ENCODE peak calls at places on chromosomes 5 and 9, in nine cellular contexts. H is SK-MEL-5; N is NCI-H1092 treated with DMSO at 0.1 percent for 48 hours; Z is activated CD4-positive, alpha-beta T cell treated with anti-CD3 and anti-CD28 coated beads, Interleukin-2, amount 50 U/mL, for 24 hours; C is left lobe of liver; P is activated naive CD8-positive, alpha-beta T cell treated with anti-CD3 and anti-CD28 coated beads, Interleukin-2, amount 50 U/mL, for 24 hours; K is PC-3; M is A549; I is caudate nucleus. Y is an unnamed sample.

GRCh38 chr9:4640027-4640426 is 22.1 kb upstream of the PLPP6 start:
- DNase-seq in C (no peak), I (no peak), Z (no peak), P (peak; percentile 54), K (peak; percentile 27), N (peak; percentile 56), M (no peak), H (peak; percentile 33), Y (peak; percentile 39)

GRCh38 chr5:173051746-173052145 is 4.4 kb upstream of the CREBRF start:
- DNase-seq in C (no peak), H (no peak), Z (no peak), I (no peak), M (no peak), K (peak; percentile 49), N (no peak), P (no peak), Y (no peak)

GRCh38 chr5:40464461-40464860 is 215.3 kb upstream of the PTGER4 start:
- DNase-seq in I (no peak), H (no peak), Z (no peak), K (peak; percentile 78), M (no peak), N (no peak), C (no peak), P (no peak), Y (no peak)

GRCh38 chr9:116464987-116465571 is 222.0 kb upstream of the TRIM32 start:
- DNase-seq in H (no peak), M (no peak), N (no peak), C (no peak), I (no peak), Z (no peak), K (no peak), P (no peak), Y (no peak)

GRCh38 chr5:52922384-52922783 is 66.8 kb upstream of the ITGA2 start:
- DNase-seq in C (no peak), N (no peak), M (peak; percentile 7), P (no peak), Z (no peak), K (peak; percentile 96), H (peak; percentile 58), I (no peak), Y (peak; percentile 86)

GRCh38 chr9:33785914-33786313 is 9.4 kb upstream of the PRSS3 start:
- DNase-seq in K (no peak), M (no peak), H (peak; percentile 52), P (no peak), N (peak; percentile 17), I (no peak), Z (no peak), C (no peak), Y (no peak)

GRCh38 chr9:120918931-120919638 is 7.5 kb downstream of the TRAF1 start:
- DNase-seq in I (no peak), K (no peak), H (peak; percentile 84), C (no peak), N (no peak), P (no peak), M (no peak), Z (no peak), Y (no peak)

GRCh38 chr5:12316812-12317211 is 412.6 kb upstream of the CTNND2 start:
- DNase-seq in Z (no peak), N (no peak), P (no peak), C (no peak), K (peak; percentile 55), H (no peak), M (no peak), I (no peak), Y (no peak)

GRCh38 chr5:62354028-62354874 is 48.2 kb downstream of the KIF2A start:
- DNase-seq in M (peak; percentile 42), P (no peak), I (no peak), Z (no peak), C (no peak), K (peak; percentile 74), N (peak; percentile 4), H (peak; percentile 72), Y (peak; percentile 76)

GRCh38 chr5:172713113-172713808 is 57.7 kb downstream of the DUSP1 start:
- DNase-seq in C (peak; percentile 73), P (peak; percentile 81), H (peak; percentile 42), M (peak; percentile 62), N (peak; percentile 4), Z (peak; percentile 60), I (peak; percentile 15), K (peak; percentile 48), Y (no peak)

GRCh38 chr5:170269579-170269978 is 28.0 kb downstream of the LCP2 start:
- DNase-seq in K (peak; percentile 51), I (no peak), M (no peak), C (no peak), P (peak; percentile 58), Z (no peak), N (no peak), H (no peak), Y (peak; percentile 57)

GRCh38 chr5:66230551-66230950 is 86.5 kb downstream of the SREK1 start:
- DNase-seq in P (no peak), N (peak; percentile 3), M (no peak), C (no peak), K (no peak), I (no peak), Z (no peak), H (peak; percentile 59), Y (peak; percentile 27)

GRCh38 chr9:89496645-89497044 is 1.3 kb downstream of the SEMA4D start:
- DNase-seq in P (peak; percentile 52), I (no peak), N (no peak), H (no peak), Z (no peak), M (no peak), C (no peak), K (no peak), Y (no peak)

GRCh38 chr5:153571157-153571556 is 80.7 kb downstream of the GRIA1 start:
- DNase-seq in P (no peak), K (no peak), M (no peak), H (no peak), Z (no peak), C (no peak), N (no peak), I (no peak), Y (no peak)

GRCh38 chr5:170758481-170758880 is 25.0 kb upstream of the GABRP start:
- DNase-seq in C (no peak), K (no peak), N (no peak), H (no peak), M (no peak), Z (no peak), P (no peak), I (no peak), Y (no peak)

Y was measured in RKO.